ENCODE peak calls at places on chromosomes 3 and 15, in eight cellular contexts. M is stomach, H is A549, N is HepG2, Q is SK-N-SH, E is sigmoid colon, K is ovary, B is upper lobe of left lung. L is an unnamed sample. For H3K4me1, the result is how much of the 10 kb centered on the place peaks cover.

GRCh38 chr15:99956022-99956775 is 223.0 kb upstream of the LYSMD4 start:
- DNase-seq in K (no peak), Q (no peak), M (no peak), B (no peak), N (no peak), H (no peak), E (peak), L (no peak)

GRCh38 chr3:4581905-4582611 is 88.9 kb downstream of the ITPR1 start:
- DNase-seq in N (no peak), Q (no peak), E (no peak), H (no peak), B (no peak), K (no peak), M (no peak), L (no peak)

GRCh38 chr3:169618894-169619792 is 44.4 kb downstream of the MECOM start:
- DNase-seq in K (no peak), M (no peak), Q (no peak), E (no peak), N (no peak), H (no peak), B (no peak), L (peak)

GRCh38 chr3:150736903-150737832 is 25.8 kb downstream of the SIAH2 start:
- DNase-seq in M (no peak), B (no peak), H (no peak), E (no peak), Q (no peak), K (no peak), N (peak), L (no peak)

GRCh38 chr3:97658670-97659285 is 105.8 kb upstream of the ARL6 start:
- DNase-seq in K (no peak), Q (peak), N (peak), M (no peak), H (peak), E (no peak), B (no peak), L (no peak)

GRCh38 chr3:84555629-84556028 is 403.2 kb upstream of the CADM2 start:
- DNase-seq in E (no peak), K (no peak), B (no peak), N (no peak), Q (no peak), M (no peak), H (no peak), L (no peak)

GRCh38 chr3:48566401-48566760 is 2.8 kb upstream of the UCN2 start:
- DNase-seq in K (no peak), E (no peak), H (no peak), M (no peak), Q (no peak), B (no peak), N (no peak), L (no peak)

GRCh38 chr15:90818251-90819210 is 49.9 kb upstream of the FURIN start:
- DNase-seq in E (peak), K (no peak), M (peak), N (peak), B (peak), H (no peak), Q (peak), L (no peak)

GRCh38 chr3:169295126-169295525 is 368.4 kb downstream of the MECOM start:
- DNase-seq in H (no peak), E (no peak), K (no peak), Q (no peak), N (no peak), M (no peak), B (no peak), L (no peak)

GRCh38 chr3:111904376-111905241 is 45.5 kb downstream of the PHLDB2 start:
- DNase-seq in M (no peak), N (peak), E (no peak), H (peak), Q (no peak), K (no peak), B (no peak), L (no peak)

GRCh38 chr3:194377708-194378107 is 8.2 kb upstream of the LRRC15 start:
- DNase-seq in H (no peak), Q (no peak), B (no peak), M (no peak), K (no peak), N (no peak), E (no peak), L (no peak)

GRCh38 chr3:71779674-71780377 is 5.1 kb downstream of the PROK2 start:
- DNase-seq in K (no peak), M (no peak), N (no peak), E (no peak), H (no peak), B (no peak), Q (no peak), L (no peak)

GRCh38 chr3:66557166-66557565 is 56.3 kb upstream of the LRIG1 start:
- DNase-seq in H (no peak), K (no peak), N (no peak), M (no peak), B (no peak), Q (no peak), E (peak), L (no peak)

GRCh38 chr3:184656991-184657669 is 54.7 kb downstream of the MAGEF1 start:
- DNase-seq in Q (no peak), N (no peak), H (no peak), E (no peak), M (no peak), B (no peak), K (no peak), L (no peak)

GRCh38 chr15:100332231-100332630 is 9.5 kb downstream of the ADAMTS17 start:
- DNase-seq in N (no peak), B (no peak), K (no peak), E (no peak), Q (no peak), H (no peak), M (no peak), L (no peak)

GRCh38 chr3:71025516-71025915 is 558.0 kb downstream of the FOXP1 start:
- DNase-seq in N (no peak), H (no peak), B (no peak), Q (no peak), E (no peak), M (no peak), K (no peak), L (no peak)

GRCh38 chr15:35393403-35393802 is 152.6 kb downstream of the DPH6 start:
- DNase-seq in H (no peak), M (no peak), Q (no peak), B (no peak), E (no peak), K (no peak), N (no peak), L (no peak)

GRCh38 chr3:18531662-18532061 is 106.5 kb upstream of the SATB1 start:
- DNase-seq in B (no peak), E (no peak), H (no peak), M (no peak), K (no peak), N (no peak), Q (no peak), L (no peak)

GRCh38 chr3:18527691-18528090 is 102.6 kb upstream of the SATB1 start:
- DNase-seq in K (no peak), E (no peak), Q (no peak), B (no peak), M (no peak), H (no peak), N (no peak), L (no peak)
- TF ChIP-seq EP300 in K (no peak), E (no peak), Q (no peak), B (no peak), M (no peak), H (no peak), N (no peak), L (no peak)

GRCh38 chr15:25807063-25807462 is 56.1 kb downstream of the ATP10A start:
- DNase-seq in H (no peak), M (no peak), E (no peak), K (no peak), B (no peak), Q (no peak), N (no peak), L (no peak)
- H3K4me1 ChIP-seq in H (under half), M (under half), E (under half), K (under half), B (under half), Q (under half), N (under half), L (under half)

DNA sequence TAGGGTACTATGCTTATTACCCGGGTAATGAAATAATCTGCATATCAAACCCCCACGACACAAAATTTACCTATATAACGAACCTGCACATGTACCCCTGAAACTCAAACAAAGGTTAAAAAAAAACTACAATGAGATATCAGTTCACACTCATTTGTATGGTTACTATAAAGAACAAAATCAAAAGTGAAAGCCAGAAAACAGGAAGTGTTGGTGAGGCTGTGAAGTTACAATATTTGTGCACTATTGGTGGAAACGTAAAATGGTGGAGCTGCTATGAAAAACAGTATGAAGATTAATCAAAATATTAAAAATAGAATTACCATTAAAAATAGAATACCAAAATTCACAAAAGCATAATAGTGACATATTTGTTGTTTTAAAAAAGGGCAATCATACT is 128.9 kb downstream of the ZIC1 start:
- DNase-seq in H (no peak), B (no peak), M (no peak), N (no peak), K (no peak), Q (no peak), E (no peak), L (no peak)
- TF ChIP-seq EP300 in H (no peak), B (no peak), M (no peak), N (no peak), K (no peak), Q (no peak), E (no peak), L (no peak)

GRCh38 chr15:28944286-28944685 is 58.5 kb downstream of the APBA2 start:
- DNase-seq in N (no peak), E (peak), B (no peak), K (no peak), Q (no peak), H (no peak), M (peak), L (no peak)

GRCh38 chr15:28944696-28945300 is 59.0 kb downstream of the APBA2 start:
- DNase-seq in Q (no peak), N (no peak), H (no peak), K (no peak), E (peak), M (peak), B (no peak), L (no peak)

GRCh38 chr15:28943611-28944230 is 57.9 kb downstream of the APBA2 start:
- DNase-seq in B (no peak), Q (no peak), M (peak), E (peak), H (no peak), N (no peak), K (no peak), L (no peak)

GRCh38 chr15:28947241-28947674 is 61.5 kb downstream of the APBA2 start:
- DNase-seq in B (no peak), N (no peak), H (no peak), E (peak), K (no peak), Q (no peak), M (no peak), L (no peak)

DNA sequence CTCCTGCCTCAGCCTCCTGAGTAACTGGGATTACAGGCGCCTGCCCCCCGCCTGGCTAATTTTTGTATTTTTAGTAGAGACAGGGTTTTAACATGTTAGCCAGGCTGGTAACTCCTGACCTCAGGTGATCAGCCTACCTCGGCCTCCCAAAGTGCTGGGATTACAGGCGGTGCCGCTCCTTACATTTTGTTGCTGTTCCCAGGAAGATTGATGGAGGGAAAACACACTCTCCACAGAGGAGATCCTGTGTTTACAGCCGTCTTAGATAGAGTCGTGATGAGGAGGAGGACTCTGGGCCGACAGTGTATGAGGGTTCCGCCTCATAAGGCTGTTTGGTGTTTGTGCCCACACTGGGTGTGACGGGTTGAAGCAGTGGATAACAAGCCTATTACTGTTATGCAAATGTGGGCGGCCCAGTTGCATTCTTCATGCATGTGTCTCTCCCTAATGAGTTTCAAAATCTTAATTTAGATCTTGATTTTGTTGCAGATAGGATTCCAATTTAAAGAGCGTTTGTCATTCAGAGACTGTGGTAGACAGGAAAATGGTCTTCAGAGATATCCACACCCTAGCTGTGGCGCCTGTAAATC is 59.9 kb downstream of the APBA2 start:
- DNase-seq in M (peak), B (no peak), H (no peak), Q (no peak), N (no peak), E (peak), K (no peak), L (no peak)
- H3K4me1 ChIP-seq in M (under half), B (under half), H (under half), Q (under half), N (under half), E (under half), K (under half), L (under half)

GRCh38 chr15:36738817-36739216 is 159.4 kb downstream of the CDIN1 start:
- DNase-seq in Q (no peak), E (no peak), M (no peak), N (no peak), B (no peak), K (no peak), H (no peak), L (no peak)
- TF ChIP-seq EP300 in Q (no peak), E (no peak), M (no peak), N (no peak), B (no peak), K (no peak), H (no peak), L (no peak)

GRCh38 chr15:73882761-73883419 is 9.5 kb downstream of the TBC1D21 start:
- DNase-seq in B (no peak), M (peak), K (no peak), H (no peak), Q (no peak), E (no peak), N (no peak), L (no peak)

GRCh38 chr15:73881539-73882320 is 8.4 kb downstream of the TBC1D21 start:
- DNase-seq in Q (no peak), K (no peak), N (no peak), M (no peak), E (no peak), H (no peak), B (peak), L (no peak)

GRCh38 chr15:73886717-73887345 is 13.5 kb downstream of the TBC1D21 start:
- DNase-seq in N (no peak), M (no peak), H (no peak), K (no peak), Q (no peak), E (no peak), B (no peak), L (no peak)

GRCh38 chr15:73885954-73886700 is 12.8 kb downstream of the TBC1D21 start:
- DNase-seq in H (no peak), K (no peak), E (no peak), N (no peak), M (peak), B (no peak), Q (no peak), L (no peak)

GRCh38 chr15:73884159-73884558 is 10.8 kb downstream of the TBC1D21 start:
- DNase-seq in M (peak), K (no peak), H (no peak), E (no peak), N (no peak), B (no peak), Q (no peak), L (no peak)
- H3K4me1 ChIP-seq in M (under half), K (under half), H (under half), E (under half), N (under half), B (under half), Q (under half), L (under half)